ENCODE peak calls at places on chromosomes 7 and 10, in nine cellular contexts. One of them, this sample, is unnamed.

GRCh38 chr10:58104419-58104818 is 163.3 kb downstream of the IPMK start:
- DNase-seq in pulmonary artery endothelial cell: no peak
- DNase-seq in HTR-8/SVneo: no peak
- DNase-seq in ACHN: no peak
- DNase-seq in DMS79: no peak
- DNase-seq in substantia nigra: no peak
- DNase-seq in anterior cingulate cortex: peak; percentile 4
- DNase-seq in activated T-cell treated with anti-CD3 and anti-CD28 coated beads, Interleukin-2, amount 50 U/mL, for 1 hour: no peak
- DNase-seq in AG09309: no peak
- DNase-seq in this sample: no peak

GRCh38 chr7:12322287-12322902 is 81.3 kb downstream of the VWDE start:
- DNase-seq in activated T-cell treated with anti-CD3 and anti-CD28 coated beads, Interleukin-2, amount 50 U/mL, for 1 hour: no peak
- DNase-seq in HTR-8/SVneo: no peak
- DNase-seq in DMS79: no peak
- DNase-seq in substantia nigra: no peak
- DNase-seq in anterior cingulate cortex: no peak
- DNase-seq in ACHN: peak; percentile 40
- DNase-seq in AG09309: no peak
- DNase-seq in pulmonary artery endothelial cell: no peak
- DNase-seq in this sample: no peak

GRCh38 chr10:31698169-31698890 is 230.3 kb downstream of the ARHGAP12 start:
- DNase-seq in ACHN: no peak
- DNase-seq in activated T-cell treated with anti-CD3 and anti-CD28 coated beads, Interleukin-2, amount 50 U/mL, for 1 hour: no peak
- DNase-seq in anterior cingulate cortex: no peak
- DNase-seq in AG09309: peak; percentile 86
- DNase-seq in substantia nigra: no peak
- DNase-seq in HTR-8/SVneo: no peak
- DNase-seq in DMS79: no peak
- DNase-seq in pulmonary artery endothelial cell: peak; percentile 63
- DNase-seq in this sample: peak; percentile 93

GRCh38 chr10:24952146-24952700 is at the start of gene PRTFDC1:
- DNase-seq in substantia nigra: peak; percentile 66
- DNase-seq in ACHN: peak; percentile 33
- DNase-seq in DMS79: no peak
- DNase-seq in anterior cingulate cortex: no peak
- DNase-seq in activated T-cell treated with anti-CD3 and anti-CD28 coated beads, Interleukin-2, amount 50 U/mL, for 1 hour: no peak
- DNase-seq in HTR-8/SVneo: no peak
- DNase-seq in AG09309: no peak
- DNase-seq in pulmonary artery endothelial cell: no peak
- DNase-seq in this sample: no peak

GRCh38 chr7:55179897-55180682 is 161.3 kb downstream of the EGFR start:
- DNase-seq in AG09309: no peak
- DNase-seq in ACHN: no peak
- DNase-seq in substantia nigra: no peak
- DNase-seq in HTR-8/SVneo: no peak
- DNase-seq in anterior cingulate cortex: no peak
- DNase-seq in pulmonary artery endothelial cell: no peak
- DNase-seq in DMS79: no peak
- DNase-seq in activated T-cell treated with anti-CD3 and anti-CD28 coated beads, Interleukin-2, amount 50 U/mL, for 1 hour: no peak
- DNase-seq in this sample: no peak

GRCh38 chr10:29949411-29950011 is 109.9 kb downstream of the JCAD start:
- DNase-seq in substantia nigra: no peak
- DNase-seq in HTR-8/SVneo: peak; percentile 81
- DNase-seq in activated T-cell treated with anti-CD3 and anti-CD28 coated beads, Interleukin-2, amount 50 U/mL, for 1 hour: no peak
- DNase-seq in ACHN: peak; percentile 88
- DNase-seq in AG09309: peak; percentile 93
- DNase-seq in DMS79: no peak
- DNase-seq in pulmonary artery endothelial cell: peak; percentile 91
- DNase-seq in anterior cingulate cortex: no peak
- DNase-seq in this sample: peak; percentile 93

GRCh38 chr7:142918901-142919300 is 14.6 kb downstream of the TRPV5 start:
- DNase-seq in substantia nigra: no peak
- DNase-seq in activated T-cell treated with anti-CD3 and anti-CD28 coated beads, Interleukin-2, amount 50 U/mL, for 1 hour: no peak
- DNase-seq in HTR-8/SVneo: no peak
- DNase-seq in ACHN: no peak
- DNase-seq in anterior cingulate cortex: no peak
- DNase-seq in AG09309: no peak
- DNase-seq in pulmonary artery endothelial cell: no peak
- DNase-seq in DMS79: no peak
- DNase-seq in this sample: no peak

GRCh38 chr7:82284936-82285519 is 158.5 kb downstream of the CACNA2D1 start:
- DNase-seq in DMS79: no peak
- DNase-seq in AG09309: no peak
- DNase-seq in substantia nigra: no peak
- DNase-seq in HTR-8/SVneo: no peak
- DNase-seq in pulmonary artery endothelial cell: no peak
- DNase-seq in ACHN: no peak
- DNase-seq in anterior cingulate cortex: no peak
- DNase-seq in activated T-cell treated with anti-CD3 and anti-CD28 coated beads, Interleukin-2, amount 50 U/mL, for 1 hour: no peak
- DNase-seq in this sample: no peak

GRCh38 chr7:158821173-158822021 is 7.9 kb downstream of the ESYT2 start:
- DNase-seq in HTR-8/SVneo: no peak
- DNase-seq in AG09309: peak; percentile 37
- DNase-seq in anterior cingulate cortex: no peak
- DNase-seq in substantia nigra: no peak
- DNase-seq in activated T-cell treated with anti-CD3 and anti-CD28 coated beads, Interleukin-2, amount 50 U/mL, for 1 hour: peak; percentile 27
- DNase-seq in DMS79: no peak
- DNase-seq in pulmonary artery endothelial cell: peak; percentile 69
- DNase-seq in ACHN: peak; percentile 65
- DNase-seq in this sample: no peak

GRCh38 chr10:125026036-125026931 is 84.4 kb downstream of the ZRANB1 start:
- DNase-seq in pulmonary artery endothelial cell: no peak
- DNase-seq in ACHN: no peak
- DNase-seq in AG09309: no peak
- DNase-seq in HTR-8/SVneo: no peak
- DNase-seq in activated T-cell treated with anti-CD3 and anti-CD28 coated beads, Interleukin-2, amount 50 U/mL, for 1 hour: no peak
- DNase-seq in anterior cingulate cortex: no peak
- DNase-seq in DMS79: no peak
- DNase-seq in substantia nigra: no peak
- DNase-seq in this sample: no peak